ENCODE peak calls at places on chromosome 18, in seven cellular contexts. Z, H, T, R, U, F and W are unnamed samples.

GRCh38 chr18:42706618-42707017 is 408.9 kb downstream of the RIT2 start:
- DNase-seq in Z (peak), H (no peak), F (no peak), U (no peak), T (no peak), R (no peak), W (no peak)

GRCh38 chr18:63297678-63298392 is 21.7 kb downstream of the BCL2 start:
- DNase-seq in T (no peak), R (no peak), F (no peak), Z (no peak), U (no peak), H (no peak), W (no peak)

GRCh38 chr18:79853303-79853992 is 55.7 kb downstream of the KCNG2 start:
- DNase-seq in Z (no peak), H (no peak), U (no peak), R (no peak), F (no peak), T (no peak), W (no peak)

GRCh38 chr18:22172594-22173049 is 3.2 kb downstream of the GATA6 start:
- DNase-seq in Z (no peak), U (no peak), T (no peak), F (no peak), H (no peak), R (no peak), W (no peak)

GRCh38 chr18:63325086-63325686 is 5.6 kb upstream of the BCL2 start:
- DNase-seq in F (no peak), H (no peak), Z (no peak), T (no peak), R (no peak), U (no peak), W (no peak)

GRCh38 chr18:56118422-56118821 is 520.0 kb downstream of the TXNL1 start:
- DNase-seq in H (no peak), U (no peak), R (no peak), F (no peak), T (no peak), Z (no peak), W (no peak)

GRCh38 chr18:53153281-53153680 is 813.3 kb downstream of the DCC start:
- DNase-seq in H (no peak), T (no peak), Z (peak), R (no peak), U (no peak), F (no peak), W (no peak)

GRCh38 chr18:24773101-24773500 is 312.7 kb downstream of the HRH4 start:
- DNase-seq in T (no peak), R (no peak), H (no peak), Z (no peak), F (no peak), U (no peak), W (no peak)

GRCh38 chr18:34929336-34929780 is 111.9 kb upstream of the MAPRE2 start:
- DNase-seq in H (no peak), F (no peak), R (peak), T (no peak), Z (peak), U (no peak), W (no peak)

GRCh38 chr18:68447286-68447685 is 267.6 kb downstream of the TMX3 start:
- DNase-seq in H (no peak), U (no peak), Z (no peak), F (no peak), T (no peak), R (no peak), W (no peak)

GRCh38 chr18:53070706-53071105 is 730.7 kb downstream of the DCC start:
- DNase-seq in R (no peak), H (no peak), U (no peak), Z (no peak), F (no peak), T (no peak), W (no peak)

GRCh38 chr18:51229328-51229727 is 31.8 kb upstream of the MEX3C start:
- DNase-seq in T (no peak), R (no peak), F (no peak), U (no peak), Z (no peak), H (no peak), W (no peak)

GRCh38 chr18:73535189-73535588 is 612.4 kb downstream of the FBXO15 start:
- DNase-seq in U (no peak), Z (no peak), R (no peak), F (no peak), T (no peak), H (no peak), W (no peak)

GRCh38 chr18:46220116-46220515 is 115.9 kb downstream of the HAUS1 start:
- DNase-seq in T (no peak), Z (no peak), H (no peak), U (no peak), R (peak), F (no peak), W (no peak)

GRCh38 chr18:434410-434809 is 66.1 kb downstream of the COLEC12 start:
- DNase-seq in Z (no peak), R (no peak), F (no peak), U (no peak), H (no peak), T (no peak), W (no peak)

GRCh38 chr18:48776641-48777025 is 174.1 kb downstream of the SMAD7 start:
- DNase-seq in T (no peak), Z (no peak), R (no peak), H (no peak), U (no peak), F (no peak), W (no peak)

GRCh38 chr18:11976882-11977281 is 4.4 kb upstream of the IMPA2 start:
- DNase-seq in Z (peak), H (no peak), R (no peak), U (no peak), F (no peak), T (no peak), W (no peak)

GRCh38 chr18:36786686-36787085 is 42.1 kb downstream of the TPGS2 start:
- DNase-seq in T (no peak), Z (peak), H (no peak), F (no peak), U (peak), R (peak), W (no peak)